ENCODE peak calls at places on chromosomes 1 and 21, in seven cellular contexts. N is posterior cingulate gyrus; H is AG04450; P is NCI-H460; Q is NCI-H510A; K is stimulated activated CD8-positive, alpha-beta memory T cell treated with anti-CD3 and anti-CD28 coated beads, Interleukin-7, amount 100 ng/mL, for 48 hours; D is ovary. Y is an unnamed sample.

GRCh38 chr21:45562401-45562800 is 20.2 kb upstream of the SLC19A1 start:
- DNase-seq in N (no peak), H (no peak), P (no peak), Q (no peak), K (no peak), D (no peak), Y (no peak)

GRCh38 chr1:35768350-35769187 is 1.2 kb downstream of the CLSPN start:
- DNase-seq in N (no peak), H (no peak), P (no peak), Q (no peak), K (no peak), D (no peak), Y (peak; percentile 44)

GRCh38 chr1:246219508-246220030 is 287.5 kb downstream of the SMYD3 start:
- DNase-seq in N (no peak), H (no peak), P (no peak), Q (peak; percentile 66), K (no peak), D (no peak), Y (no peak)

GRCh38 chr21:44911384-44912157 is 9.1 kb downstream of the ITGB2 start:
- DNase-seq in N (peak; percentile 44), H (no peak), P (peak; percentile 50), Q (no peak), K (no peak), D (peak; percentile 52), Y (peak; percentile 40)

GRCh38 chr1:109312978-109313775 is 6.4 kb upstream of the MYBPHL start:
- DNase-seq in N (peak; percentile 93), H (no peak), P (no peak), Q (no peak), K (no peak), D (no peak), Y (no peak)

GRCh38 chr1:74571875-74572274 is 59.5 kb upstream of the LRRC53 start:
- DNase-seq in N (no peak), H (no peak), P (no peak), Q (no peak), K (no peak), D (no peak), Y (no peak)

GRCh38 chr1:47569681-47570470 is 132.0 kb downstream of the FOXD2 start:
- DNase-seq in N (no peak), H (peak; percentile 68), P (peak; percentile 73), Q (peak; percentile 32), K (no peak), D (no peak), Y (peak; percentile 20)

GRCh38 chr1:21271550-21271949 is 18.7 kb downstream of the ECE1 start:
- DNase-seq in N (no peak), H (no peak), P (no peak), Q (no peak), K (no peak), D (no peak), Y (no peak)

GRCh38 chr1:234216116-234216703 is 157.0 kb upstream of the COA6 start:
- DNase-seq in N (no peak), H (no peak), P (no peak), Q (no peak), K (no peak), D (no peak), Y (no peak)

GRCh38 chr1:162725301-162725834 is 65.1 kb upstream of the HSD17B7 start:
- DNase-seq in N (no peak), H (no peak), P (no peak), Q (no peak), K (no peak), D (no peak), Y (no peak)

GRCh38 chr1:89704014-89704413 is 71.1 kb downstream of the LRRC8C start:
- DNase-seq in N (no peak), H (no peak), P (no peak), Q (no peak), K (no peak), D (no peak), Y (no peak)

GRCh38 chr21:36422279-36423098 is 37.3 kb downstream of the CHAF1B start:
- DNase-seq in N (no peak), H (peak; percentile 21), P (peak; percentile 47), Q (no peak), K (no peak), D (no peak), Y (peak; percentile 89)

GRCh38 chr1:112546076-112546475 is 37.3 kb downstream of the WNT2B start:
- DNase-seq in N (no peak), H (no peak), P (no peak), Q (no peak), K (no peak), D (no peak), Y (no peak)

GRCh38 chr1:234528073-234528865 is 49.3 kb upstream of the TARBP1 start:
- DNase-seq in N (no peak), H (no peak), P (no peak), Q (no peak), K (no peak), D (peak; percentile 4), Y (peak; percentile 52)

GRCh38 chr1:189022015-189022414 is 1455.6 kb downstream of the BRINP3 start:
- DNase-seq in N (no peak), H (no peak), P (no peak), Q (no peak), K (no peak), D (no peak), Y (no peak)

GRCh38 chr1:42081475-42081874 is 71.7 kb upstream of the GUCA2B start:
- DNase-seq in N (no peak), H (no peak), P (no peak), Q (no peak), K (no peak), D (no peak), Y (no peak)

GRCh38 chr1:232695626-232696025 is 65.7 kb upstream of the SIPA1L2 start:
- DNase-seq in N (no peak), H (no peak), P (no peak), Q (no peak), K (no peak), D (no peak), Y (no peak)

GRCh38 chr21:33937931-33938339 is 22.3 kb upstream of the ATP5PO start:
- DNase-seq in N (no peak), H (no peak), P (no peak), Q (no peak), K (no peak), D (no peak), Y (no peak)

GRCh38 chr1:101237229-101237837 is 514 bp downstream of the S1PR1 start:
- DNase-seq in N (no peak), H (peak; percentile 55), P (no peak), Q (no peak), K (no peak), D (no peak), Y (peak; percentile 41)

GRCh38 chr1:35432231-35432630 is 125.0 kb downstream of the KIAA0319L start:
- DNase-seq in N (peak; percentile 36), H (no peak), P (no peak), Q (no peak), K (no peak), D (no peak), Y (no peak)

GRCh38 chr1:198283222-198283621 is 126.4 kb downstream of the NEK7 start:
- DNase-seq in N (no peak), H (no peak), P (no peak), Q (no peak), K (no peak), D (no peak), Y (peak; percentile 39)

GRCh38 chr1:241266121-241266520 is 90.9 kb downstream of the RGS7 start:
- DNase-seq in N (no peak), H (no peak), P (no peak), Q (no peak), K (no peak), D (no peak), Y (no peak)

GRCh38 chr1:221839794-221840395 is 98.0 kb upstream of the DUSP10 start:
- DNase-seq in N (no peak), H (no peak), P (peak; percentile 94), Q (no peak), K (peak; percentile 59), D (no peak), Y (peak; percentile 7)

GRCh38 chr1:46301406-46302090 is 1.9 kb downstream of the LRRC41 start:
- DNase-seq in N (peak; percentile 25), H (no peak), P (peak; percentile 7), Q (no peak), K (no peak), D (peak; percentile 72), Y (peak; percentile 76)

GRCh38 chr1:151142411-151143056 is 3.9 kb downstream of the SEMA6C start:
- DNase-seq in N (no peak), H (no peak), P (no peak), Q (no peak), K (no peak), D (no peak), Y (no peak)

GRCh38 chr1:180239145-180240096 is 9.4 kb downstream of the LHX4 start:
- DNase-seq in N (no peak), H (no peak), P (no peak), Q (no peak), K (no peak), D (no peak), Y (no peak)

GRCh38 chr1:20248954-20249612 is 41.6 kb upstream of the VWA5B1 start:
- DNase-seq in N (no peak), H (no peak), P (no peak), Q (no peak), K (no peak), D (no peak), Y (no peak)

Y was measured in OCI-M1.